ENCODE peak calls at places on chromosomes 12 and 14, in five cellular contexts. A is effector memory CD4-positive, alpha-beta T cell; E is IMR-90; B is RWPE1; X is CD8-positive, alpha-beta memory T cell. I is an unnamed sample.

GRCh38 chr14:104601786-104602185 is 2.8 kb downstream of the TMEM179 start:
- DNase-seq in A (no peak), E (peak; percentile 2), B (no peak), X (no peak), I (no peak)

GRCh38 chr12:119683413-119683812 is 15.5 kb downstream of the PRKAB1 start:
- DNase-seq in A (no peak), E (peak; percentile 63), B (no peak), X (no peak), I (no peak)

GRCh38 chr14:101048766-101049165 is 145.2 kb upstream of the RTL1 start:
- DNase-seq in A (no peak), E (no peak), B (no peak), X (no peak), I (no peak)

GRCh38 chr12:42099433-42099832 is 45.2 kb downstream of the GXYLT1 start:
- DNase-seq in A (no peak), E (no peak), B (no peak), X (no peak), I (no peak)

GRCh38 chr14:105055334-105055733 is 9.9 kb downstream of the GPR132 start:
- DNase-seq in A (no peak), E (no peak), B (no peak), X (no peak), I (no peak)

GRCh38 chr14:82084813-82085212 is 551.2 kb upstream of the SEL1L start:
- DNase-seq in A (no peak), E (no peak), B (no peak), X (no peak), I (no peak)

GRCh38 chr14:91245029-91245428 is 525 bp upstream of the GPR68 start:
- DNase-seq in A (peak; percentile 71), E (no peak), B (no peak), X (peak; percentile 88), I (peak; percentile 46)

GRCh38 chr12:53052419-53053222 is 2.8 kb downstream of the TNS2 start:
- DNase-seq in A (no peak), E (peak; percentile 85), B (no peak), X (no peak), I (peak; percentile 56)

GRCh38 chr14:97544581-97544980 is 747.4 kb downstream of the VRK1 start:
- DNase-seq in A (no peak), E (no peak), B (no peak), X (no peak), I (no peak)

GRCh38 chr12:71465794-71466193 is 26.2 kb downstream of the LGR5 start:
- DNase-seq in A (no peak), E (no peak), B (no peak), X (no peak), I (no peak)

GRCh38 chr14:77067632-77068514 is 30.2 kb upstream of the CIPC start:
- DNase-seq in A (peak; percentile 23), E (peak; percentile 57), B (peak; percentile 80), X (peak; percentile 64), I (peak; percentile 69)

GRCh38 chr12:63747553-63747952 is 32.2 kb upstream of the RXYLT1 start:
- DNase-seq in A (no peak), E (no peak), B (no peak), X (no peak), I (no peak)

GRCh38 chr12:89250213-89250612 is 102.1 kb downstream of the DUSP6 start:
- DNase-seq in A (no peak), E (no peak), B (no peak), X (no peak), I (no peak)

GRCh38 chr14:76810953-76811400 is 1.7 kb downstream of the ANGEL1 start:
- DNase-seq in A (no peak), E (peak; percentile 34), B (no peak), X (no peak), I (peak; percentile 51)

GRCh38 chr12:52806821-52807543 is 6.9 kb downstream of the KRT4 start:
- DNase-seq in A (no peak), E (no peak), B (no peak), X (no peak), I (no peak)

GRCh38 chr14:63387691-63388090 is 69.0 kb upstream of the GPHB5 start:
- DNase-seq in A (no peak), E (no peak), B (no peak), X (no peak), I (no peak)

GRCh38 chr12:132955933-132956725 is at the start of gene ZNF605:
- DNase-seq in A (peak; percentile 81), E (peak; percentile 89), B (peak; percentile 88), X (peak; percentile 89), I (peak; percentile 80)

GRCh38 chr12:19507823-19508222 is 68.5 kb downstream of the AEBP2 start:
- DNase-seq in A (no peak), E (peak; percentile 19), B (no peak), X (no peak), I (no peak)

GRCh38 chr14:81400852-81401251 is 728 bp upstream of the STON2 start:
- DNase-seq in A (no peak), E (peak; percentile 51), B (peak; percentile 69), X (no peak), I (no peak)

GRCh38 chr12:6225630-6226001 is 25.4 kb downstream of the CD9 start:
- DNase-seq in A (no peak), E (no peak), B (no peak), X (no peak), I (no peak)

GRCh38 chr14:46580941-46581671 is 70.5 kb downstream of the RPL10L start:
- DNase-seq in A (no peak), E (no peak), B (no peak), X (no peak), I (peak; percentile 40)

GRCh38 chr12:94089891-94090290 is 58.5 kb upstream of the PLXNC1 start:
- DNase-seq in A (no peak), E (peak; percentile 58), B (no peak), X (no peak), I (no peak)

GRCh38 chr12:1662761-1663439 is 28.0 kb upstream of the ADIPOR2 start:
- DNase-seq in A (peak; percentile 27), E (no peak), B (no peak), X (peak; percentile 59), I (peak; percentile 90)

GRCh38 chr12:117968826-117969659 is at the start of gene KSR2:
- DNase-seq in A (peak; percentile 10), E (no peak), B (peak; percentile 77), X (no peak), I (peak; percentile 64)

GRCh38 chr12:111084605-111085004 is 164.2 kb upstream of the MYL2 start:
- DNase-seq in A (no peak), E (no peak), B (no peak), X (no peak), I (no peak)

GRCh38 chr12:65876898-65877721 is 52.8 kb downstream of the HMGA2 start:
- DNase-seq in A (no peak), E (no peak), B (no peak), X (no peak), I (no peak)

GRCh38 chr12:6527711-6528110 is 6.6 kb upstream of the GAPDH start:
- DNase-seq in A (no peak), E (no peak), B (no peak), X (no peak), I (no peak)

DNA sequence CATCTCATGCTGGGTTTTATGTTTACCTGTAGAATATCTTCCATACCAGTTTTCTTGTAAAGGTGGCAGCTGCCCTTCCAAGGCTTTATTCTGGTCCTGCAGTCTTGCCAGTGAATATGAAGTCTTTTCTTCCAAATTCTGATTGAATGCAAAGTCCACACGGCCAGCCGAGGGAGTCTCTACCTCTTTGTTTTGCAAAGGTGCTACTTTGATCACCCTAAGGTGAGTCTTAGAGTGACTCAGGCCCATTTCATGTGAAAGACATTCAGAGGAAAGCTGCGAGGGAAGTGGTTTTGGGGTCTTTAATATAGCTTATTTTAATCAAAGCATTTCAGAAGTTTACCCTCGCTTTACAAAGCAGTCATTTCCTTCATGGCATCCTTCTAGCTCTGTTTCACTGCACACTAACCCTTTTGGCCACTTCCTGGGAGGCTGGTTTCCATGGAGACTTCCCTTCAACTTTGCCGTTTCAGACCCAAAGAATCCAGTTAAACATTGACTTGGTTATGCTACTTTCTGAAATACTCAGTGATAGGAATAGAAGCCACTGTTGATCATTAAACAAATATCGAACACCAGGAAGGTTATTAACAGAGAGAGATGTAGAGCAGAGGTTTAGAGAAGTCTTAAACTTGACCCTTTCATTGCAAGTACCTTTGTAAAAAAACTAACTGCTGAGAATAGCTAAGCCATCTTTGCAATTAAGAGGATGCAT is at the start of gene CCDC198:
- DNase-seq in A (no peak), E (no peak), B (no peak), X (no peak), I (peak; percentile 15)
- H3K27ac ChIP-seq in A (no peak within 1 kb of the TSS), E (no peak within 1 kb of the TSS), B (no peak within 1 kb of the TSS), X (no peak within 1 kb of the TSS), I (no peak within 1 kb of the TSS)

DNA sequence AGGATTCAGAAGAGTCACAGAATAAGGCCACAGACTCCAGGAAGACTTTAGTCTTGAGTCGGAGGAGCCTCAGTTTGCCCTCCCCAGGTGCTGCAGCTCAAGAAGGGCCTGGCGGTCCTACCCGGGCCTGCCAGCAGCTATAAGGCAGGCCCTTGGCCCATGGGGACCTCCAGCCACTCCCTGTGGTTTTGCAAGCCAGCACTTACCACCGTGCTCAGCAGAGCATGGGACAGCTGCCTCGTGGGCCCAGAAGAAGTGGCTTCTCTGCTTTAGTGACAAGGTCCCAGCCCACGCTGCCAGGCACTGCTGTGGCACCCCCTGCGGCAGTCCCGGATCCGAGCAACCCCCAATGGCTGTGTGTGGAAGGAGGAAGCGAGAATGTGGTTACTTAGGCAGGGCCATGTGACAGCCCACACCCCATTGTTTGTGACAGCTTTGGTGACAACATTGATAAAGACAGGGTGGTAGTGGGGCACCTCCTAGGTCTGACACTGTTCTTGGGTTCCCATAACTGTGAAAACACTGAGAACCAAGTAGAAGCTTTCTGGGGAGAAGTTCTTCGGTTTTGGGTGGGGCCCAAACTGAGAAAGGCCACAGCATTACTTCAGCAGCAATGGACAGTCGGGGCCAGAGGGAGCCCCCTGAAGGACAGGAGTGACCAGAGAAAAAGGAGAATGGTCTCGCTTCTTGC is at the start of gene SELPLG:
- DNase-seq in A (peak; percentile 84), E (no peak), B (no peak), X (peak; percentile 95), I (peak; percentile 59)
- H3K27ac ChIP-seq in A (peak within 1 kb of the TSS; percentile 95), E (no peak within 1 kb of the TSS), B (no peak within 1 kb of the TSS), X (peak within 1 kb of the TSS; percentile 92), I (peak within 1 kb of the TSS; percentile 52)

GRCh38 chr14:68165274-68165843 is 345.8 kb downstream of the RAD51B start:
- DNase-seq in A (no peak), E (no peak), B (no peak), X (no peak), I (no peak)

GRCh38 chr14:68167019-68167716 is 347.6 kb downstream of the RAD51B start:
- DNase-seq in A (no peak), E (no peak), B (no peak), X (no peak), I (peak; percentile 85)

GRCh38 chr14:68164723-68165122 is 345.1 kb downstream of the RAD51B start:
- DNase-seq in A (no peak), E (no peak), B (no peak), X (no peak), I (peak; percentile 95)

GRCh38 chr14:68168460-68169109 is 349.0 kb downstream of the RAD51B start:
- DNase-seq in A (no peak), E (no peak), B (no peak), X (no peak), I (peak; percentile 82)

GRCh38 chr14:68167717-68168087 is 348.1 kb downstream of the RAD51B start:
- DNase-seq in A (no peak), E (no peak), B (no peak), X (no peak), I (peak; percentile 74)
- H3K27ac ChIP-seq in A (no peak overlapping the region), E (no peak overlapping the region), B (no peak overlapping the region), X (no peak overlapping the region), I (no peak overlapping the region)

DNA sequence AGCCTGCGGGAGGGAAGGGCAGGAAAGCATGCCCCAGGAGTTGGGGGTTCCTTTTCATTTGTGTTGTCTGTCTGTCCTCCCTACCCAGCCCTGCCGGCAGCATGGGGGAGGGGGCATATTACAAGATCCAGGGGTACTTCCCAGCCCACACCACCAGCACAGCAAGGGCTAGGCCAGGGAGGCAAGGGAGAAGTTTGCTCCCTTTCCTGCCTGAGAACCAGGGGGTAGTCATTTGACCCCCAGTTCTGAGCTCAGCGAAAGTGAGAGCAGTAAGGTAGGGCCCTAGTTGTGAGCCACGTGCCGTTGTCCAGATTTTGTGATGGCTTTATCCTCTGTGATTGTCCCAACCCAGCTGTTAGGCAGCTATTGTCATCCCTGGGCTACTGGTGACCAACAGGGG is 364.7 kb downstream of the BCL11B start:
- DNase-seq in A (no peak), E (no peak), B (no peak), X (no peak), I (no peak)
- H3K27ac ChIP-seq in A (no peak overlapping the region), E (no peak overlapping the region), B (peak overlapping the region; percentile 98), X (no peak overlapping the region), I (no peak overlapping the region)

I was measured in small intestine.